ENCODE peak calls at places on chromosomes 6 and 20, in seven cellular contexts. L is hepatocyte, R is PC-3, H is GM23338, U is HCT116, O is GM23248, P is MM.1S. J is an unnamed sample.

GRCh38 chr20:17568972-17569471 is 853 bp upstream of the DSTN start:
- DNase-seq in L (peak), R (peak), H (peak), U (peak), O (peak), P (no peak), J (no peak)

GRCh38 chr6:109118955-109119354 is 23.6 kb downstream of the CEP57L1 start:
- DNase-seq in L (no peak), R (no peak), H (no peak), U (no peak), O (no peak), P (no peak), J (no peak)

GRCh38 chr6:16324622-16325225 is 86.3 kb downstream of the GMPR start:
- DNase-seq in L (no peak), R (peak), H (peak), U (no peak), O (no peak), P (no peak), J (no peak)

GRCh38 chr6:26270121-26270861 is 94.7 kb upstream of the BTN3A2 start:
- DNase-seq in L (no peak), R (no peak), H (peak), U (no peak), O (no peak), P (peak), J (peak)

GRCh38 chr20:57281900-57282299 is 15.5 kb upstream of the BMP7 start:
- DNase-seq in L (no peak), R (no peak), H (no peak), U (no peak), O (no peak), P (peak), J (no peak)

GRCh38 chr6:35065870-35066269 is 75.3 kb downstream of the TCP11 start:
- DNase-seq in L (no peak), R (no peak), H (no peak), U (no peak), O (no peak), P (no peak), J (no peak)

GRCh38 chr6:87763901-87764300 is 61.9 kb upstream of the AKIRIN2 start:
- DNase-seq in L (no peak), R (no peak), H (no peak), U (no peak), O (no peak), P (no peak), J (no peak)

GRCh38 chr6:43636312-43636667 is 650 bp downstream of the MAD2L1BP start:
- DNase-seq in L (peak), R (peak), H (peak), U (no peak), O (peak), P (no peak), J (peak)

GRCh38 chr20:17518339-17519052 is 12.7 kb downstream of the BFSP1 start:
- DNase-seq in L (no peak), R (no peak), H (peak), U (no peak), O (peak), P (no peak), J (peak)

GRCh38 chr6:169501128-169501527 is 200.7 kb downstream of the WDR27 start:
- DNase-seq in L (no peak), R (no peak), H (no peak), U (no peak), O (no peak), P (no peak), J (no peak)

GRCh38 chr20:56429496-56429895 is 17.4 kb downstream of the CASS4 start:
- DNase-seq in L (no peak), R (no peak), H (no peak), U (no peak), O (peak), P (no peak), J (no peak)

GRCh38 chr6:73340048-73340447 is 14.0 kb downstream of the DPPA5 start:
- DNase-seq in L (no peak), R (peak), H (no peak), U (no peak), O (peak), P (no peak), J (no peak)

GRCh38 chr6:29826271-29826670 is 1.4 kb upstream of the HLA-G start:
- DNase-seq in L (no peak), R (peak), H (no peak), U (no peak), O (peak), P (no peak), J (no peak)

GRCh38 chr6:2749972-2750600 is 636 bp downstream of the MYLK4 start:
- DNase-seq in L (peak), R (peak), H (peak), U (peak), O (peak), P (peak), J (peak)

GRCh38 chr20:46494077-46494476 is 19.3 kb downstream of the ZNF334 start:
- DNase-seq in L (no peak), R (no peak), H (no peak), U (no peak), O (no peak), P (no peak), J (no peak)

GRCh38 chr6:135638108-135638507 is 140.6 kb upstream of the AHI1 start:
- DNase-seq in L (no peak), R (no peak), H (no peak), U (no peak), O (no peak), P (no peak), J (no peak)

GRCh38 chr6:144493035-144493910 is 208.1 kb downstream of the UTRN start:
- DNase-seq in L (no peak), R (peak), H (no peak), U (no peak), O (peak), P (no peak), J (no peak)

GRCh38 chr6:13307508-13307995 is 20.8 kb downstream of the TBC1D7 start:
- DNase-seq in L (no peak), R (no peak), H (no peak), U (no peak), O (peak), P (no peak), J (no peak)

GRCh38 chr20:38674178-38675133 is 49.8 kb upstream of the SLC32A1 start:
- DNase-seq in L (peak), R (no peak), H (peak), U (no peak), O (peak), P (no peak), J (peak)

GRCh38 chr20:45311589-45312211 is 3.6 kb upstream of the MATN4 start:
- DNase-seq in L (peak), R (peak), H (peak), U (peak), O (peak), P (peak), J (peak)

GRCh38 chr6:170037541-170038250 is 253.2 kb downstream of the DLL1 start:
- DNase-seq in L (no peak), R (no peak), H (no peak), U (no peak), O (peak), P (no peak), J (no peak)

GRCh38 chr20:20489054-20489453 is 121.2 kb downstream of the INSM1 start:
- DNase-seq in L (no peak), R (peak), H (no peak), U (no peak), O (no peak), P (no peak), J (no peak)

GRCh38 chr6:136728033-136728939 is 64.0 kb downstream of the MAP3K5 start:
- DNase-seq in L (no peak), R (peak), H (no peak), U (no peak), O (no peak), P (no peak), J (no peak)

GRCh38 chr6:3318226-3318625 is 59.5 kb downstream of the PSMG4 start:
- DNase-seq in L (no peak), R (no peak), H (no peak), U (no peak), O (no peak), P (no peak), J (no peak)

GRCh38 chr6:26195376-26195923 is 108.2 kb downstream of the HFE start:
- DNase-seq in L (peak), R (peak), H (peak), U (peak), O (peak), P (peak), J (peak)

GRCh38 chr6:74137910-74138309 is 441.9 kb downstream of the CD109 start:
- DNase-seq in L (peak), R (no peak), H (peak), U (peak), O (peak), P (no peak), J (no peak)

GRCh38 chr6:85469276-85470022 is 19.6 kb downstream of the NT5E start:
- DNase-seq in L (no peak), R (no peak), H (no peak), U (no peak), O (peak), P (no peak), J (no peak)

GRCh38 chr6:5142915-5143314 is 57.8 kb downstream of the PPP1R3G start:
- DNase-seq in L (no peak), R (no peak), H (no peak), U (no peak), O (no peak), P (no peak), J (no peak)

GRCh38 chr6:54301770-54302169 is 6.5 kb upstream of the TINAG start:
- DNase-seq in L (no peak), R (no peak), H (no peak), U (no peak), O (no peak), P (no peak), J (no peak)

GRCh38 chr6:43499028-43499815 is 10.9 kb downstream of the LRRC73 start:
- DNase-seq in L (no peak), R (no peak), H (no peak), U (no peak), O (no peak), P (no peak), J (no peak)

GRCh38 chr6:137681445-137682009 is 185.5 kb upstream of the TNFAIP3 start:
- DNase-seq in L (no peak), R (no peak), H (no peak), U (no peak), O (no peak), P (no peak), J (no peak)

GRCh38 chr20:5184684-5185083 is 57.9 kb downstream of the CDS2 start:
- DNase-seq in L (no peak), R (no peak), H (no peak), U (no peak), O (no peak), P (no peak), J (no peak)

GRCh38 chr6:40626886-40627285 is 39.7 kb upstream of the LRFN2 start:
- DNase-seq in L (no peak), R (no peak), H (no peak), U (no peak), O (no peak), P (no peak), J (no peak)

GRCh38 chr6:73722318-73723060 is 26.5 kb downstream of the CD109 start:
- DNase-seq in L (no peak), R (peak), H (no peak), U (no peak), O (peak), P (no peak), J (no peak)

GRCh38 chr20:60013296-60014142 is 55.3 kb downstream of the CDH26 start:
- DNase-seq in L (no peak), R (no peak), H (no peak), U (no peak), O (peak), P (no peak), J (no peak)

GRCh38 chr20:10079964-10080363 is 45.2 kb downstream of the ANKEF1 start:
- DNase-seq in L (no peak), R (peak), H (no peak), U (no peak), O (peak), P (no peak), J (no peak)

GRCh38 chr6:159134701-159135364 is 34.4 kb upstream of the FNDC1 start:
- DNase-seq in L (peak), R (peak), H (peak), U (peak), O (peak), P (peak), J (peak)
- TF ChIP-seq EZH2phosphoT487 in L (no peak), R (no peak), H (no peak), U (no peak), O (no peak), P (no peak), J (no peak)

DNA sequence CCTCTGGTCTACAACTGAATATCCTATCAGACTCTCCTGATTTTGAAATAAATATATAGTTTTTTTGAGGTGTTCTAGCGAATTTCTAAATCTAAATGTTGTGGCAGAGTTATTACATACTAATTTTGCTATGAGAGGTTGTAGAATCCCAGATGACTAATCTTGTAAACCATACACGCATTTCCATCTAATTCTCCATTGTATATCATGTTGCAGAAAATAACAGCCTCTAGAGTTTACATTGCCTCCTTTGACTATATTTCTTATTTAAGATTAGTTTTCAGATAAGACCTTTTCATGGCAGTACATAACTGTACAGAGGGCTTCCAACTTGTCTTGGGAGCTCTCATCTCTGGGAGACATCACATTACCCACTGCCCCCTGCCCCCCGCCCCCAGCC is 22.9 kb downstream of the PTPN1 start:
- DNase-seq in L (no peak), R (peak), H (no peak), U (no peak), O (peak), P (no peak), J (no peak)
- H3K4me2 ChIP-seq in L (no peak), R (no peak), H (no peak), U (peak), O (no peak), P (no peak), J (no peak)

GRCh38 chr20:35603695-35604443 is 11.8 kb upstream of the SPAG4 start:
- DNase-seq in L (no peak), R (no peak), H (no peak), U (no peak), O (peak), P (no peak), J (no peak)

GRCh38 chr20:35601990-35602389 is 13.6 kb upstream of the SPAG4 start:
- DNase-seq in L (no peak), R (no peak), H (no peak), U (no peak), O (no peak), P (no peak), J (no peak)

GRCh38 chr20:35601021-35601973 is 14.3 kb upstream of the SPAG4 start:
- DNase-seq in L (peak), R (no peak), H (peak), U (no peak), O (peak), P (peak), J (peak)

GRCh38 chr20:35604444-35604750 is 11.2 kb upstream of the SPAG4 start:
- DNase-seq in L (no peak), R (no peak), H (peak), U (no peak), O (peak), P (no peak), J (peak)

DNA sequence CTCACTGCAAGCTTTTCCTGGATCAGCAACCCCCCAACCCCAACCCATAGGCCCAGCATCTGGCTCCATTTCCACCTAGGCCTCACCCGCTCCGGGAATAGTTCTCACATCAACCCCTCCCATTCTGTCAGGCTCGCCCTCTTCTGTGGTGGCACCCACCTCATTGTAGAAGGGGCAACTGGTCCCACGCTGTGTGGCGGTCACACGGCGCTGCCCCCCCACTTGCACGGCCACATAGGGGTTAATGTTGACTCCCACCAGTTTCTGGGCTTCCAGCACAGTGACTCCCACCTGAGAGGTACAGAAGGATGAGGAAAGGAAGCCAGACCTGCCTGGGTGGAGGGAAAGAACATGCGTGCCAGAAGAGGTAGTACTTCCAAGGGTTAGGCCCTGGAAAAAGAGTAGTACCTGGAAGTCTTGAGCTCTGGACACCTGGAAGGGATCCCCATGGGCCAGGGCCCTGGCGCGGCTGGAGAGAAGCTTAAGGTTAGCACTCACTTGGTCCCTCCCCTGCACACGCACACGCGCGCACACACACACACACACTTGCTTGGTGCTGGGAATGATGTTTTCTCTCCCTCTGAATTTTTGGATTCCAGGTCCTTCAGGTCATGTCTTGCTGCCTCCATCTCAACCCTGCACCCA is 12.7 kb upstream of the SPAG4 start:
- DNase-seq in L (no peak), R (no peak), H (no peak), U (no peak), O (no peak), P (no peak), J (no peak)
- H3K27ac ChIP-seq in L (no peak), R (no peak), H (no peak), U (no peak), O (no peak), P (no peak), J (no peak)

DNA sequence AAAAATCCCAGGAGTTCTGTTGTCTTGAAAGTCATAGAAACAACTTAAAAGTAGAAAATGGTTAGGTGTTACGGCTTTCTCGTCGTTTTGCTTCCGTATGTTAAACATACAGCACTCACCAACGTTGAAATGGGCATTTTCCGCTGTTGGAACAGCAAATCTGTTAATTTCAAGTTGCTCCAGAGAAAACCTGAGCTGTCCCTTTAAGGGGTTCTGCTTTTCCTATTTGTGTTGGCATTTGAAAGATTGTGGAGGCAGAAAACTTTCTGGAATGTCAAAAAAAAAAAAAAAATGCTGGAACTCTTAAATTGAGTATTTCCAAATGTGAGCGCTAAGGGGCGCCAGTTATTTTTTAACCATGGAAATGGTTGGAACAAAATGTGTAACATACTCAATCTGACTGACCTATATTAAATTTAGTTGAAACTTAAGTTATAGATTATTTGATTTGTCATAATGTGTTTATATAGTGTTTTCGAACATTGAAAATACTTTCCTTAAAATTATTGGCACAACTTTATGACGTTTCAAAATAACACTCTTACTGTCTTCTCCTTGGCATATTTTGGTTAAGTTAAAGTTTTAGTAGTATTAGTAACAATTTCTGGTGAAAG is 2.2 kb downstream of the QKI start:
- DNase-seq in L (peak), R (peak), H (peak), U (peak), O (peak), P (peak), J (peak)
- TF ChIP-seq EZH2phosphoT487 in L (no peak), R (no peak), H (no peak), U (no peak), O (no peak), P (no peak), J (no peak)

DNA sequence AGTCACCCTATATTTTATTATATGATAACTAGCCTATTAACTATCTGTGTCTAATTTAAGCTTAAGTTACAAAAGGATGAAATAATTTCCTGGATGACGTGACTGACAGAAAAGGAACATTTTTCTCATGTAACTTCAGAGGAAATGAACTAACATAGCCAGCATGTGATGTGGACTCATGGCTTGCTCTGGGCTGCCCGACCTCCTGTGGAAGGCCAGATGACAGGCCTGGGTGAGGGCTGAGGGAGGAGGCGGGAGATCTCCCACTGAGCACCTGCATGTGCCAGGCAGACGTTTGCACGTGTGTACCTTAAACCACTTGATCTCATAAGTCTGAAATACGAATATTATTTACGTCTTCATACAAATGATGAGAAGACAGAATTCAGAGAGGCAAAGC is 321.1 kb downstream of the SYNE1 start:
- DNase-seq in L (no peak), R (no peak), H (no peak), U (no peak), O (peak), P (no peak), J (peak)
- H3K4me2 ChIP-seq in L (no peak), R (no peak), H (no peak), U (no peak), O (no peak), P (no peak), J (no peak)

DNA sequence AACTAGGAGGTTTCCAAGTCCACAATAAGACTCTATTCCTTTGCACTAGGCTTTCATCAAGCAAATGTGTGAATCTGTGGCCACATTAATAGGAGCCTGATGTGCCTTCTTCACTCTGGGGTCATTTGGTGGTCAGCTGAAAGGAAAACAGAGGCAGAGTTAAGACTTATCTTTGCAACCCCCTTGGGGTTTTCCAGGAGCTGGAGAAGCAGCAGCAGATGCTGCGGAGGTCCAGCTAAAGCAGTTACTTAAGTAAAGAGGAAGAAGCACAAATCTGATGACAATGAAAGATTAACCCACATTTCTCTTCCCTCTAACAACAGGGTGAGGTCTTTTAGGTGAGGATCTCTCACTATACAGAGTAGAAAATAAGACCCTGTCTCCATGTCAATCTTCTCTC is 45.4 kb upstream of the QKI start:
- DNase-seq in L (no peak), R (no peak), H (no peak), U (no peak), O (no peak), P (no peak), J (no peak)
- H3K27ac ChIP-seq in L (no peak), R (no peak), H (no peak), U (no peak), O (no peak), P (no peak), J (no peak)